ENCODE peak calls at places on chromosomes 5 and 9, in seven cellular contexts. G is suprapubic skin, D is sigmoid colon, Q is HepG2, R is ovary, I is A549, U is tibial nerve. W is an unnamed sample.

GRCh38 chr5:56481147-56481997 is 248.2 kb upstream of the ANKRD55 start:
- DNase-seq in D (peak; percentile 76), U (peak; percentile 38), I (peak; percentile 50), Q (peak; percentile 35), G (no peak), R (peak; percentile 70), W (peak; percentile 46)

GRCh38 chr5:160128632-160129031 is 9.4 kb upstream of the PWWP2A start:
- DNase-seq in U (no peak), D (no peak), G (no peak), I (no peak), Q (no peak), R (no peak), W (no peak)

GRCh38 chr5:672329-673139 is 20.6 kb downstream of the TPPP start:
- DNase-seq in D (peak; percentile 81), I (peak; percentile 79), R (peak; percentile 94), Q (peak; percentile 82), U (peak; percentile 36), G (peak; percentile 87), W (peak; percentile 64)

GRCh38 chr9:110143969-110144545 is 63.9 kb downstream of the C9orf152 start:
- DNase-seq in I (no peak), U (no peak), D (no peak), Q (no peak), R (no peak), G (no peak), W (no peak)

GRCh38 chr9:6905850-6906375 is 148.1 kb downstream of the KDM4C start:
- DNase-seq in D (no peak), G (no peak), U (no peak), I (no peak), Q (no peak), R (no peak), W (no peak)

GRCh38 chr9:130936285-130937117 is 2.5 kb downstream of the FIBCD1 start:
- DNase-seq in R (peak; percentile 77), U (no peak), G (no peak), I (peak; percentile 58), D (no peak), Q (peak; percentile 28), W (no peak)

GRCh38 chr5:143652104-143652700 is 159.8 kb upstream of the HMHB1 start:
- DNase-seq in I (no peak), U (no peak), G (no peak), D (no peak), Q (no peak), R (no peak), W (no peak)

GRCh38 chr5:54302267-54302687 is 8.1 kb downstream of the ARL15 start:
- DNase-seq in Q (no peak), R (no peak), U (peak; percentile 12), D (no peak), G (no peak), I (no peak), W (no peak)

GRCh38 chr5:146754621-146755020 is 123.9 kb downstream of the PPP2R2B start:
- DNase-seq in U (no peak), G (no peak), Q (no peak), R (no peak), D (no peak), I (no peak), W (no peak)

GRCh38 chr5:124519396-124519795 is 227.0 kb downstream of the ZNF608 start:
- DNase-seq in G (no peak), D (no peak), U (no peak), R (no peak), I (no peak), Q (no peak), W (no peak)

GRCh38 chr9:116541402-116541801 is 145.7 kb upstream of the TRIM32 start:
- DNase-seq in R (no peak), G (no peak), I (no peak), Q (no peak), D (no peak), U (no peak), W (no peak)

GRCh38 chr9:127661342-127661741 is 45.4 kb upstream of the CFAP157 start:
- DNase-seq in D (no peak), U (no peak), I (no peak), G (no peak), R (peak; percentile 59), Q (no peak), W (no peak)

GRCh38 chr5:1857256-1857600 is 25.5 kb downstream of the IRX4 start:
- DNase-seq in G (no peak), R (no peak), Q (no peak), I (no peak), U (no peak), D (no peak), W (no peak)

GRCh38 chr5:157252741-157253465 is 13.0 kb upstream of the CYFIP2 start:
- DNase-seq in U (no peak), G (no peak), R (no peak), I (no peak), D (no peak), Q (no peak), W (no peak)

GRCh38 chr5:144191998-144192397 is 21.3 kb downstream of the KCTD16 start:
- DNase-seq in G (no peak), Q (peak; percentile 42), D (no peak), U (no peak), R (no peak), I (peak; percentile 49), W (no peak)

GRCh38 chr5:137015540-137016116 is 483.5 kb downstream of the SPOCK1 start:
- DNase-seq in G (no peak), Q (no peak), I (no peak), D (no peak), U (no peak), R (no peak), W (no peak)

GRCh38 chr5:81420039-81420667 is 26.2 kb upstream of the ACOT12 start:
- DNase-seq in Q (no peak), R (no peak), G (no peak), I (peak; percentile 47), U (no peak), D (no peak), W (no peak)

GRCh38 chr9:119788876-119789275 is 419.6 kb upstream of the BRINP1 start:
- DNase-seq in I (no peak), Q (no peak), R (no peak), U (no peak), G (no peak), D (no peak), W (no peak)

GRCh38 chr5:169344629-169345028 is 43.7 kb upstream of the SLIT3 start:
- DNase-seq in G (no peak), I (no peak), Q (no peak), D (peak; percentile 69), R (no peak), U (no peak), W (no peak)

GRCh38 chr9:127135056-127135745 is 12.8 kb upstream of the ANGPTL2 start:
- DNase-seq in I (no peak), D (no peak), Q (no peak), R (peak; percentile 30), G (peak; percentile 69), U (no peak), W (peak; percentile 20)

DNA sequence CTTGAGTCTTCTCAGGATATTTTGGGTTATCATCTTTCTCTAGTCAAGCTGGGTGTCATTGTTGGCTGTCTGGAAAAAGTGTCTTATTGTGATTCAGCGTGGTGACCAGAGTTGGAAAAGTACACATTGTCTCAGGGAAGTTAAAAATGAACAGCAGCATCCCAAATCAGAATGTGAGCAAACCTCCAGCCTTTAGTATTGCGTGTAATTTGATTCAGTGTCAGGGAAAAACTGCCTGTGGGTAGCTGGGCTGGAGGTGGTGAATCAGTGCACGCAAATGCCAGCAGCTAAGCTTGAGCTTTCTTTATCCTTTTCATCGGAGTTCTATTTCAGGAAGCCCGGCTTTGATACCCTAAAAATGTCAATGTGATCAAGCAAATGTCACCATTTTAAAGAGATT is 25.9 kb upstream of the C5orf47 start:
- DNase-seq in R (no peak), Q (no peak), G (no peak), D (no peak), U (no peak), I (peak; percentile 43), W (no peak)
- TF ChIP-seq POLR2A in R (no peak), Q (no peak), G (no peak), D (no peak), U (no peak), I (no peak), W (no peak)

DNA sequence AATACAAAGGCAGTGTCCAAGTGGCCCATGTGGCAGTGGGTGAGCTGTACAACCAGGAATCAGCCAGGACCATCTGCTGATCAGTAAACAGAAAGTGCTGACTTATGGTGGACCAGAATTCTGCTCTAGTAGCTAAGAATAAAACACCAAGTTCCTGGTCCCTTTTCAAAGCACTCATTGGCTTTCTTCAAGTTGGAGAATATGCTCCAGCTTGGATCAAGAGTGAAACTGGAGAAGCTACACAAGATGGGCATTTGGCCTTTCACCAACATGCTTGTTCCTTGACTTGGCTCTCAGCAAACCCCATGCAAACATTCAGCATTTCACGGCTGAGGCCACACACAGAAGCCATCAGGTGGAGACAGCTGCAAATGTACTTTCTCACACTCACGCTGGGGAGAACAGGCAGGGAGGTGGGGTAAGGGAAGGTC is 32.1 kb downstream of the MARCHF3 start:
- DNase-seq in I (no peak), Q (no peak), D (no peak), R (no peak), U (no peak), G (no peak), W (no peak)
- TF ChIP-seq EP300 in I (no peak), Q (no peak), D (no peak), R (no peak), U (no peak), G (no peak), W (no peak)

DNA sequence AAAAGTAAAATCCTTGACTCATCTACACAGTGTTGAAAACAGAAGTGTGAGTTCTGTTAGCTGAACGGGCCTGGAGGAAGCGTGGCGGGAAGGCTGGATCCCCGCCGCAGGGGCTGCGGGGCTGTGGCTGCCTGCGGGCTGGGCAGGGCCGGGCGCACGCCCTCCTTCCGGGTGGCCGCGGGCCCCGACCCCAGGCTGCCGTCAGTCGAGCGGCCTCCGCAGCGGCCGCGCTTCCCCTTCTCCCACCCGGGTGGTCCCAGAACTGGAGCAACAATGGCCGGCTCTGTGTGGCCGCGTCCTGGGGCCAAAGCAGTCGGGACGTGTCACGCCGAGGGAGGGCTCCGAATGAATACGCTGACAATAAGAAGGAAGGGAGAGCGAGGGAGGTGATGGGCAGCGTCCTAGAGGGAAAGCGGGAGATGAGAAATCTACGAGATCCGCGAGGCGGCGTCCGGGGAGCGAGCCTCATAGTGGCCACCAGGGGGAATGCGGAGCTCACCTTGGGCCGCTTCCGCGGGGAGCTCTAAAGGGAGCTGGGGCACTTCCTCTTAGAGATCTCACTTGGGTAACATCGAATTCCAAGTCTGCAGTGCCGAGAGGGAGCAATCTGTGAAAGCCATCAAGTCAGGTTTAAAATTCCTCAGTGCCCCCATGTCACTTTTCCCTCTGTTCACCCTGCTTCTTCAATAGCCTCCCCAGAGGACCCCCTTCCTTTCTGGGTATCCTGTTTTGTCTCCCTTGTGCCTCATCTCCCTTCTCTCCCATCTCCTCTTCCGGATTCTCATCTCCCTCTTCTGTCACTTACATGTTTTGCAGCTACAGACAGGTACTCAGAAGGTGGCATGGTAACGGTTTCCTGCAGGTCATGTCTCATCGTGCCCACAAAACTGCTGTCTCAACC is 83.9 kb downstream of the SLC1A3 start:
- DNase-seq in G (peak; percentile 92), I (peak; percentile 85), Q (peak; percentile 53), U (peak; percentile 62), R (peak; percentile 89), D (peak; percentile 91), W (peak; percentile 82)
- TF ChIP-seq POLR2A in G (no peak), I (no peak), Q (no peak), U (no peak), R (no peak), D (no peak), W (no peak)

DNA sequence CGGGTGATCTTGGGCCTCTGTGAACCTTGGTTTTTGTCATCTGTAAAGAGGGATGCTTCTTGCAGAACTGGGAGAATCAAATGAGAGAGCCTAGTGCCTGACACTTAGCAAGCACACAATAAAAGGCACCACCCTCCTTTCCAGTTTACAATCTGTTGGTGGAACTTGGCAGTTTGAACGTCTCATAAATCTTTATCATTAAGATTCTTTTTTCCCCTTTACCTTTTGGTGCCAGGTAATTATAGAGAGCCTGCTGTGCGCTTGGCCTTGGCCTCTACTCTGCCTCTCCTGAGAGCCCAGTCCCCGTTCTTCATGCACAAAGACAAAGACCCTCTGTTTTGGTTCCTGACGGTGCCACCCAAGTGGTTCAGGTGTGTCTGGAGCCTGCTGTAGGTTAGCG is 55.2 kb downstream of the PPARGC1B start:
- DNase-seq in D (no peak), G (no peak), R (no peak), U (no peak), I (no peak), Q (no peak), W (no peak)
- TF ChIP-seq EP300 in D (no peak), G (no peak), R (no peak), U (no peak), I (no peak), Q (no peak), W (no peak)

W was measured in stomach.